ENCODE peak calls at places on chromosomes 13 and 19, in four cellular contexts. X is DND-41; E is activated naive CD4-positive, alpha-beta T cell; C is CD4-positive, CD25-positive, alpha-beta regulatory T cell. W is an unnamed sample.

GRCh38 chr13:98447881-98448641 is 128.8 kb downstream of the STK24 start:
- DNase-seq in X (no peak), E (no peak), C (peak; percentile 16), W (peak; percentile 74)

GRCh38 chr13:80101040-80101439 is 239.9 kb downstream of the SPRY2 start:
- DNase-seq in E (no peak), X (no peak), C (no peak), W (no peak)

GRCh38 chr13:106173891-106174610 is 361.4 kb downstream of the EFNB2 start:
- DNase-seq in X (no peak), C (no peak), E (no peak), W (no peak)

GRCh38 chr13:34064456-34065205 is 246.7 kb downstream of the RFC3 start:
- DNase-seq in X (no peak), E (no peak), C (no peak), W (no peak)

GRCh38 chr19:30249911-30250310 is 122.3 kb upstream of the ZNF536 start:
- DNase-seq in X (no peak), C (no peak), E (no peak), W (no peak)

GRCh38 chr13:33611016-33611805 is 206.7 kb upstream of the RFC3 start:
- DNase-seq in X (no peak), E (no peak), C (no peak), W (no peak)

GRCh38 chr13:45393941-45394570 is 24.1 kb downstream of the SLC25A30 start:
- DNase-seq in E (no peak), X (peak; percentile 43), C (peak; percentile 61), W (peak; percentile 27)

GRCh38 chr13:64551755-64552154 is 2678.4 kb downstream of the PCDH9 start:
- DNase-seq in E (no peak), X (no peak), C (no peak), W (no peak)

GRCh38 chr13:36332986-36333385 is 13.2 kb downstream of the SPART start:
- DNase-seq in E (no peak), C (no peak), X (no peak), W (no peak)

GRCh38 chr13:20525144-20525600 is 485 bp downstream of the CRYL1 start:
- DNase-seq in C (peak; percentile 54), X (no peak), E (no peak), W (no peak)

GRCh38 chr13:113207890-113208423 is 512 bp downstream of the PCID2 start:
- DNase-seq in X (peak; percentile 23), C (peak; percentile 52), E (no peak), W (peak; percentile 29)

GRCh38 chr13:24097064-24097463 is 63.5 kb upstream of the SPATA13 start:
- DNase-seq in X (peak; percentile 57), E (no peak), C (no peak), W (no peak)

GRCh38 chr13:37058801-37059135 is 720 bp downstream of the SUPT20H start:
- DNase-seq in X (peak; percentile 55), E (no peak), C (no peak), W (peak; percentile 24)

GRCh38 chr13:107079423-107080099 is 511.6 kb upstream of the ARGLU1 start:
- DNase-seq in E (no peak), C (no peak), X (no peak), W (no peak)

GRCh38 chr19:12145348-12145747 is 5.2 kb upstream of the ZNF20 start:
- DNase-seq in C (no peak), E (no peak), X (no peak), W (no peak)

GRCh38 chr13:113499936-113500335 is 9.4 kb upstream of the DCUN1D2 start:
- DNase-seq in E (no peak), X (no peak), C (no peak), W (no peak)

GRCh38 chr13:83024226-83024625 is 858.0 kb downstream of the SLITRK1 start:
- DNase-seq in E (no peak), C (no peak), X (no peak), W (no peak)

GRCh38 chr13:102003848-102004570 is 397.8 kb downstream of the FGF14 start:
- DNase-seq in E (no peak), C (no peak), X (no peak), W (no peak)

GRCh38 chr13:62906896-62907295 is 1491.2 kb upstream of the PCDH20 start:
- DNase-seq in X (no peak), C (no peak), E (no peak), W (no peak)

GRCh38 chr13:40668335-40668734 is 1.9 kb upstream of the FOXO1 start:
- DNase-seq in C (peak; percentile 77), E (no peak), X (peak; percentile 36), W (peak; percentile 35)

GRCh38 chr19:35935911-35936737 is at the start of gene LRFN3:
- DNase-seq in E (peak; percentile 14), C (peak; percentile 75), X (peak; percentile 79), W (peak; percentile 60)

GRCh38 chr19:55244004-55244680 is 14.7 kb downstream of the PPP6R1 start:
- DNase-seq in X (no peak), C (no peak), E (no peak), W (no peak)

GRCh38 chr13:106619688-106620555 is 52.0 kb upstream of the ARGLU1 start:
- DNase-seq in C (peak; percentile 50), E (no peak), X (peak; percentile 34), W (peak; percentile 35)

GRCh38 chr13:111253334-111253872 is 67.0 kb upstream of the TEX29 start:
- DNase-seq in E (no peak), X (no peak), C (no peak), W (no peak)

GRCh38 chr13:73254827-73255226 is 196.0 kb downstream of the KLF5 start:
- DNase-seq in X (no peak), E (no peak), C (no peak), W (no peak)

GRCh38 chr19:14347999-14348889 is 33.0 kb upstream of the ADGRE5 start:
- DNase-seq in E (peak; percentile 36), C (peak; percentile 56), X (peak; percentile 65), W (no peak)

GRCh38 chr19:21466627-21467026 is 38.8 kb upstream of the ZNF429 start:
- DNase-seq in E (no peak), C (no peak), X (no peak), W (no peak)

GRCh38 chr13:107373551-107373950 is 805.6 kb upstream of the ARGLU1 start:
- DNase-seq in E (no peak), X (no peak), C (no peak), W (no peak)

GRCh38 chr13:110683203-110683883 is 22.6 kb downstream of the CARS2 start:
- DNase-seq in C (peak; percentile 30), E (no peak), X (no peak), W (no peak)

W was measured in Jurkat, Clone E6-1.